ENCODE peak calls at places on chromosome 5, in ten cellular contexts. One of them, this sample, is unnamed.

GRCh38 chr5:1507016-1507375 is 16.8 kb downstream of the LPCAT1 start:
- DNase-seq in fibroblast of lung: no peak
- DNase-seq in OCI-LY7: no peak
- DNase-seq in heart right ventricle: no peak
- DNase-seq in NB4: no peak
- DNase-seq in dorsolateral prefrontal cortex: no peak
- DNase-seq in GM23338: no peak
- DNase-seq in GM13977: no peak
- DNase-seq in right lobe of liver: no peak
- DNase-seq in prostate gland: no peak
- DNase-seq in this sample: no peak

GRCh38 chr5:65512170-65512937 is 30.6 kb upstream of the ADAMTS6 start:
- DNase-seq in fibroblast of lung: peak
- DNase-seq in OCI-LY7: no peak
- DNase-seq in heart right ventricle: no peak
- DNase-seq in NB4: no peak
- DNase-seq in dorsolateral prefrontal cortex: no peak
- DNase-seq in GM23338: no peak
- DNase-seq in GM13977: no peak
- DNase-seq in right lobe of liver: no peak
- DNase-seq in prostate gland: no peak
- DNase-seq in this sample: no peak

GRCh38 chr5:84437673-84438315 is 53.1 kb upstream of the EDIL3 start:
- DNase-seq in fibroblast of lung: peak
- DNase-seq in OCI-LY7: no peak
- DNase-seq in heart right ventricle: no peak
- DNase-seq in NB4: peak
- DNase-seq in dorsolateral prefrontal cortex: no peak
- DNase-seq in GM23338: no peak
- DNase-seq in GM13977: no peak
- DNase-seq in right lobe of liver: no peak
- DNase-seq in prostate gland: no peak
- DNase-seq in this sample: no peak

GRCh38 chr5:132787076-132787475 is 10.0 kb upstream of the SEPTIN8 start:
- DNase-seq in fibroblast of lung: peak
- DNase-seq in OCI-LY7: no peak
- DNase-seq in heart right ventricle: no peak
- DNase-seq in NB4: no peak
- DNase-seq in dorsolateral prefrontal cortex: no peak
- DNase-seq in GM23338: no peak
- DNase-seq in GM13977: no peak
- DNase-seq in right lobe of liver: no peak
- DNase-seq in prostate gland: no peak
- DNase-seq in this sample: no peak

GRCh38 chr5:174310243-174310642 is 264.7 kb downstream of the NSG2 start:
- DNase-seq in fibroblast of lung: no peak
- DNase-seq in OCI-LY7: no peak
- DNase-seq in heart right ventricle: no peak
- DNase-seq in NB4: no peak
- DNase-seq in dorsolateral prefrontal cortex: no peak
- DNase-seq in GM23338: no peak
- DNase-seq in GM13977: no peak
- DNase-seq in right lobe of liver: no peak
- DNase-seq in prostate gland: no peak
- DNase-seq in this sample: no peak

GRCh38 chr5:79621056-79621455 is 8.8 kb downstream of the TENT2 start:
- DNase-seq in fibroblast of lung: peak
- DNase-seq in OCI-LY7: no peak
- DNase-seq in heart right ventricle: no peak
- DNase-seq in NB4: no peak
- DNase-seq in dorsolateral prefrontal cortex: no peak
- DNase-seq in GM23338: no peak
- DNase-seq in GM13977: no peak
- DNase-seq in right lobe of liver: no peak
- DNase-seq in prostate gland: no peak
- DNase-seq in this sample: no peak

GRCh38 chr5:143506881-143507552 is 103.5 kb upstream of the NR3C1 start:
- DNase-seq in fibroblast of lung: peak
- DNase-seq in OCI-LY7: no peak
- DNase-seq in heart right ventricle: no peak
- DNase-seq in NB4: no peak
- DNase-seq in dorsolateral prefrontal cortex: no peak
- DNase-seq in GM23338: no peak
- DNase-seq in GM13977: no peak
- DNase-seq in right lobe of liver: no peak
- DNase-seq in prostate gland: peak
- DNase-seq in this sample: no peak

GRCh38 chr5:51990241-51990640 is 607.0 kb downstream of the ISL1 start:
- DNase-seq in fibroblast of lung: no peak
- DNase-seq in OCI-LY7: no peak
- DNase-seq in heart right ventricle: no peak
- DNase-seq in NB4: no peak
- DNase-seq in dorsolateral prefrontal cortex: no peak
- DNase-seq in GM23338: no peak
- DNase-seq in GM13977: no peak
- DNase-seq in right lobe of liver: no peak
- DNase-seq in prostate gland: no peak
- DNase-seq in this sample: no peak

GRCh38 chr5:25713259-25713658 is 1068.5 kb upstream of the CDH10 start:
- DNase-seq in fibroblast of lung: no peak
- DNase-seq in OCI-LY7: no peak
- DNase-seq in heart right ventricle: no peak
- DNase-seq in NB4: peak
- DNase-seq in dorsolateral prefrontal cortex: no peak
- DNase-seq in GM23338: peak
- DNase-seq in GM13977: no peak
- DNase-seq in right lobe of liver: peak
- DNase-seq in prostate gland: no peak
- DNase-seq in this sample: no peak

GRCh38 chr5:131571669-131572168 is 63.3 kb downstream of the RAPGEF6 start:
- DNase-seq in fibroblast of lung: no peak
- DNase-seq in OCI-LY7: no peak
- DNase-seq in heart right ventricle: no peak
- DNase-seq in NB4: no peak
- DNase-seq in dorsolateral prefrontal cortex: no peak
- DNase-seq in GM23338: no peak
- DNase-seq in GM13977: no peak
- DNase-seq in right lobe of liver: no peak
- DNase-seq in prostate gland: no peak
- DNase-seq in this sample: no peak

GRCh38 chr5:141196363-141196762 is 3.1 kb upstream of the PCDHB11 start:
- DNase-seq in fibroblast of lung: no peak
- DNase-seq in OCI-LY7: no peak
- DNase-seq in heart right ventricle: no peak
- DNase-seq in NB4: no peak
- DNase-seq in dorsolateral prefrontal cortex: no peak
- DNase-seq in GM23338: no peak
- DNase-seq in GM13977: no peak
- DNase-seq in right lobe of liver: no peak
- DNase-seq in prostate gland: no peak
- DNase-seq in this sample: no peak

GRCh38 chr5:141199359-141200235 is at the start of gene PCDHB11:
- DNase-seq in fibroblast of lung: no peak
- DNase-seq in OCI-LY7: peak
- DNase-seq in heart right ventricle: no peak
- DNase-seq in NB4: peak
- DNase-seq in dorsolateral prefrontal cortex: no peak
- DNase-seq in GM23338: peak
- DNase-seq in GM13977: no peak
- DNase-seq in right lobe of liver: no peak
- DNase-seq in prostate gland: no peak
- DNase-seq in this sample: no peak
- TF ChIP-seq CTCF in fibroblast of lung: no peak
- TF ChIP-seq CTCF in OCI-LY7: peak
- TF ChIP-seq CTCF in heart right ventricle: peak
- TF ChIP-seq CTCF in NB4: peak
- TF ChIP-seq CTCF in dorsolateral prefrontal cortex: no peak
- TF ChIP-seq CTCF in GM23338: peak
- TF ChIP-seq CTCF in GM13977: no peak
- TF ChIP-seq CTCF in right lobe of liver: no peak
- TF ChIP-seq CTCF in prostate gland: no peak
- TF ChIP-seq CTCF in this sample: no peak

GRCh38 chr5:155049569-155050383 is 36.2 kb downstream of the KIF4B start:
- DNase-seq in fibroblast of lung: no peak
- DNase-seq in OCI-LY7: peak
- DNase-seq in heart right ventricle: no peak
- DNase-seq in NB4: peak
- DNase-seq in dorsolateral prefrontal cortex: no peak
- DNase-seq in GM23338: peak
- DNase-seq in GM13977: no peak
- DNase-seq in right lobe of liver: no peak
- DNase-seq in prostate gland: no peak
- DNase-seq in this sample: no peak
- TF ChIP-seq CTCF in fibroblast of lung: peak
- TF ChIP-seq CTCF in OCI-LY7: peak
- TF ChIP-seq CTCF in heart right ventricle: no peak
- TF ChIP-seq CTCF in NB4: peak
- TF ChIP-seq CTCF in dorsolateral prefrontal cortex: no peak
- TF ChIP-seq CTCF in GM23338: peak
- TF ChIP-seq CTCF in GM13977: peak
- TF ChIP-seq CTCF in right lobe of liver: peak
- TF ChIP-seq CTCF in prostate gland: no peak
- TF ChIP-seq CTCF in this sample: no peak

GRCh38 chr5:154608531-154609011 is 130.5 kb upstream of the HAND1 start:
- DNase-seq in fibroblast of lung: no peak
- DNase-seq in OCI-LY7: no peak
- DNase-seq in heart right ventricle: no peak
- DNase-seq in NB4: no peak
- DNase-seq in dorsolateral prefrontal cortex: no peak
- DNase-seq in GM23338: peak
- DNase-seq in GM13977: no peak
- DNase-seq in right lobe of liver: no peak
- DNase-seq in prostate gland: no peak
- DNase-seq in this sample: no peak

GRCh38 chr5:154607746-154608145 is 129.7 kb upstream of the HAND1 start:
- DNase-seq in fibroblast of lung: no peak
- DNase-seq in OCI-LY7: no peak
- DNase-seq in heart right ventricle: no peak
- DNase-seq in NB4: no peak
- DNase-seq in dorsolateral prefrontal cortex: no peak
- DNase-seq in GM23338: no peak
- DNase-seq in GM13977: no peak
- DNase-seq in right lobe of liver: no peak
- DNase-seq in prostate gland: no peak
- DNase-seq in this sample: no peak

GRCh38 chr5:154611341-154611767 is 133.3 kb upstream of the HAND1 start:
- DNase-seq in fibroblast of lung: peak
- DNase-seq in OCI-LY7: no peak
- DNase-seq in heart right ventricle: no peak
- DNase-seq in NB4: no peak
- DNase-seq in dorsolateral prefrontal cortex: no peak
- DNase-seq in GM23338: peak
- DNase-seq in GM13977: no peak
- DNase-seq in right lobe of liver: no peak
- DNase-seq in prostate gland: no peak
- DNase-seq in this sample: no peak

GRCh38 chr5:154612666-154613065 is 134.6 kb upstream of the HAND1 start:
- DNase-seq in fibroblast of lung: no peak
- DNase-seq in OCI-LY7: no peak
- DNase-seq in heart right ventricle: no peak
- DNase-seq in NB4: no peak
- DNase-seq in dorsolateral prefrontal cortex: no peak
- DNase-seq in GM23338: no peak
- DNase-seq in GM13977: no peak
- DNase-seq in right lobe of liver: no peak
- DNase-seq in prostate gland: no peak
- DNase-seq in this sample: no peak

DNA sequence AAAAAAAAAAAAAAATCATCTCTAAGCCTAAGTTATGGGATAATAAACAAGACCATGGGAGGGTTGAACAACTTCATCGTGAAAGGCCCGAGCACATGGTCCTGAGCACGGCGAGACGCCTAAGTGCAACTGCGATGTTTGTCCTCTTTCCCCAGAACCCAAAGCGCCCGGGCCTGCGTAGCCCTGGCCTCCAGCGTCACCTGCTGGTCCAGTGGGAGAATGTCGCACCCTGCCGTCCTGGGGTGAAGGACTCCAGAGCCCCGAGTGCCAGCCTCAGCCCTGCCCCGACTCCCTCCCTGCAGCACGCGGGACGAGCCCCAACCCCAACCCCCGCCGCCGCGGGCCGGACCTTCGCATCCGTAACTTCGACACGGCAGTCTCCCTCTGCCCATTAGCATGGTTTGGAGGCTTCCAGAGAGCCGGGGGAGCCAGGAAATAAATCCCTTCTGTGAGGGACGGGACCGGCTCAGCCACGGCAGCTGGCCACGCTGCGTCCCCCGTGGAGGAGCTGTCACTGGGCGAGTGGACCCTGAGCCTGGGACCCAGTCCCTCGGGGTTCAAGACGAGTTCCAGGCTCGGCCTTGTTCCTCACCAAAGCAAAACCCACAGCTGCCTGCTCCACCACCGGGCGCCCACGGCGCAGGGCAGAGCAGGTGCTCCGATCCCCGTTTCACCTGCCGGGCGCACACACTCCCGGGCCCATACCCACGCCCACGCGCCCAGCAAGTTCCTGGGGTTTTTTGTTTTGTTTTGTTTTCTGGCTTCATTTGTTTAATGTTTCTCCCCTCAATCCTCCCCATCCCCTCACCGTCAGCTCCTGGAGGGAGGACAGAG is 132.5 kb upstream of the HAND1 start:
- DNase-seq in fibroblast of lung: peak
- DNase-seq in OCI-LY7: peak
- DNase-seq in heart right ventricle: peak
- DNase-seq in NB4: peak
- DNase-seq in dorsolateral prefrontal cortex: peak
- DNase-seq in GM23338: peak
- DNase-seq in GM13977: peak
- DNase-seq in right lobe of liver: peak
- DNase-seq in prostate gland: peak
- DNase-seq in this sample: peak
- TF ChIP-seq CTCF in fibroblast of lung: peak
- TF ChIP-seq CTCF in OCI-LY7: peak
- TF ChIP-seq CTCF in heart right ventricle: peak
- TF ChIP-seq CTCF in NB4: peak
- TF ChIP-seq CTCF in dorsolateral prefrontal cortex: peak
- TF ChIP-seq CTCF in GM23338: peak
- TF ChIP-seq CTCF in GM13977: peak
- TF ChIP-seq CTCF in right lobe of liver: peak
- TF ChIP-seq CTCF in prostate gland: peak
- TF ChIP-seq CTCF in this sample: no peak

DNA sequence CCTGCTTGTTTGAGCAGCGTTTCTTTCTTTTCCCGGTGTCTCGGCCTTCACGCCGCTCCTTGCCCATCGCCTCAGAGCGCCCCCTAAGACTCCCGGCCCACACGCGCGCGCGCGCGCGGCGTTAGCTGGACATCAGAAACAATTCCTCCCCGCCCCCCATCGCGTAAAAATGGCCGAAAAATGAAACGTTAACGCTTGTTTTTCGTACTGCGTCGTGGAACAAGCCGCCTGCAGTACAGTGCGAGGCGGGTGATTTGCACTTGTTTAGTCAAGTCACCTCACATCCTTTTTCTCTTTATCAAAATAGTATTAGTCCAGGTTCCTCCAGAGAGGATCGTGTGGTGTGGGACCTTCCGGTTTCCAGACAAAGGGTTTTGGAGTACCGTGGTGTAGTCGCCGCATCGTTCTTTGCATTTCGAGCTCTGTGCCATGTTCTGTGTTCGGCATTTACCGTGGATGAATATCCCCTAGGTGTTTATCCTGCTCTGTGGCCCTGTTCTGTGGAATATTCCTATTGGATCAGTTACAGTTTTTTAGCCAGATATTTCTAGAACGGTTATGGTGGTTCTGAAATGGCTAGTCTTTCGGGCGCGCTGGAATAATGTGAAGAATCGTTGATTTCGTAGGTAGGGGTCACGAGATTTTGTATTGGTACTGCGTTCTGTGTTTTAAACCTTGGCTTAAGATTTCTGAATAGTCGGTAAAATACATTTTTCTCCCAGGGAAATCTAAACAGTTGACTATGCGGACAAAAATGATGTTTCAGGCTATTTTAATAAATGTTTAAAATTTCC is 1.0 kb downstream of the MATR3 start:
- DNase-seq in fibroblast of lung: peak
- DNase-seq in OCI-LY7: peak
- DNase-seq in heart right ventricle: peak
- DNase-seq in NB4: peak
- DNase-seq in dorsolateral prefrontal cortex: peak
- DNase-seq in GM23338: peak
- DNase-seq in GM13977: no peak
- DNase-seq in right lobe of liver: peak
- DNase-seq in prostate gland: peak
- DNase-seq in this sample: peak
- TF ChIP-seq CTCF in fibroblast of lung: peak
- TF ChIP-seq CTCF in OCI-LY7: peak
- TF ChIP-seq CTCF in heart right ventricle: peak
- TF ChIP-seq CTCF in NB4: peak
- TF ChIP-seq CTCF in dorsolateral prefrontal cortex: peak
- TF ChIP-seq CTCF in GM23338: no peak
- TF ChIP-seq CTCF in GM13977: peak
- TF ChIP-seq CTCF in right lobe of liver: peak
- TF ChIP-seq CTCF in prostate gland: no peak
- TF ChIP-seq CTCF in this sample: no peak